ENCODE peak calls at places on chromosome 2, in ten cellular contexts. R, N, P, K, V, B, Z, X, A and T are unnamed samples.
A peak's percentile ranks its signal among the peaks of the same experiment; 100 is the strongest.

GRCh38 chr2:178241852-178242551 is 47.7 kb downstream of the OSBPL6 start:
- DNase-seq in R (no peak), N (peak; percentile 67), P (peak; percentile 87), K (peak; percentile 29), V (peak; percentile 32), B (peak; percentile 92), Z (no peak), X (peak; percentile 87), A (peak; percentile 35), T (no peak)

GRCh38 chr2:24919977-24920812 is at the start of gene ADCY3:
- DNase-seq in R (peak; percentile 54), N (peak; percentile 66), P (peak; percentile 43), K (peak; percentile 55), V (peak; percentile 82), B (no peak), Z (peak; percentile 93), X (peak; percentile 43), A (no peak), T (peak; percentile 86)

GRCh38 chr2:240217431-240218301 is 77.2 kb upstream of the OTOS start:
- DNase-seq in R (no peak), N (no peak), P (no peak), K (peak; percentile 20), V (peak; percentile 76), B (no peak), Z (no peak), X (no peak), A (peak; percentile 33), T (peak; percentile 72)

GRCh38 chr2:109223490-109223889 is 94.5 kb downstream of the SH3RF3 start:
- DNase-seq in R (no peak), N (no peak), P (no peak), K (no peak), V (no peak), B (no peak), Z (no peak), X (no peak), A (no peak), T (no peak)

GRCh38 chr2:152165780-152166179 is 9.8 kb downstream of the STAM2 start:
- DNase-seq in R (no peak), N (no peak), P (no peak), K (no peak), V (no peak), B (no peak), Z (no peak), X (no peak), A (no peak), T (no peak)

GRCh38 chr2:55618025-55618648 is 715 bp upstream of the PPP4R3B start:
- DNase-seq in R (no peak), N (peak; percentile 50), P (peak; percentile 27), K (peak; percentile 3), V (peak; percentile 11), B (no peak), Z (no peak), X (peak; percentile 31), A (no peak), T (no peak)

GRCh38 chr2:7057865-7058400 is 140.7 kb downstream of the RNF144A start:
- DNase-seq in R (peak; percentile 39), N (peak; percentile 62), P (peak; percentile 12), K (no peak), V (no peak), B (no peak), Z (no peak), X (no peak), A (no peak), T (no peak)

GRCh38 chr2:226426292-226426736 is 373.3 kb downstream of the IRS1 start:
- DNase-seq in R (no peak), N (no peak), P (peak; percentile 90), K (no peak), V (peak; percentile 56), B (peak; percentile 95), Z (no peak), X (peak; percentile 87), A (no peak), T (no peak)

GRCh38 chr2:232484628-232485332 is 2.9 kb downstream of the ECEL1 start:
- DNase-seq in R (no peak), N (no peak), P (no peak), K (no peak), V (no peak), B (no peak), Z (no peak), X (no peak), A (no peak), T (peak; percentile 50)

GRCh38 chr2:149972039-149972438 is 384.5 kb upstream of the MMADHC start:
- DNase-seq in R (no peak), N (no peak), P (no peak), K (no peak), V (no peak), B (peak; percentile 16), Z (no peak), X (no peak), A (no peak), T (no peak)

GRCh38 chr2:190214434-190215194 is 105.0 kb downstream of the HIBCH start:
- DNase-seq in R (no peak), N (no peak), P (no peak), K (no peak), V (no peak), B (peak; percentile 83), Z (no peak), X (no peak), A (no peak), T (no peak)

GRCh38 chr2:134917958-134918517 is 584 bp upstream of the CCNT2 start:
- DNase-seq in R (peak; percentile 92), N (peak; percentile 97), P (no peak), K (no peak), V (peak; percentile 96), B (no peak), Z (peak; percentile 29), X (no peak), A (no peak), T (no peak)

GRCh38 chr2:101745711-101746694 is 48.5 kb downstream of the MAP4K4 start:
- DNase-seq in R (no peak), N (no peak), P (peak; percentile 84), K (no peak), V (no peak), B (peak; percentile 86), Z (no peak), X (peak; percentile 72), A (no peak), T (no peak)

GRCh38 chr2:241965931-241966412 is 96.4 kb downstream of the RTP5 start:
- DNase-seq in R (peak; percentile 15), N (no peak), P (peak; percentile 99), K (peak; percentile 49), V (peak; percentile 93), B (peak; percentile 88), Z (peak; percentile 63), X (peak; percentile 99), A (peak; percentile 71), T (peak; percentile 73)

GRCh38 chr2:225399509-225399908 is at the start of gene NYAP2:
- DNase-seq in R (no peak), N (peak; percentile 96), P (no peak), K (no peak), V (peak; percentile 15), B (no peak), Z (no peak), X (no peak), A (no peak), T (no peak)

GRCh38 chr2:170944545-170944944 is 15.5 kb downstream of the GORASP2 start:
- DNase-seq in R (no peak), N (no peak), P (no peak), K (no peak), V (no peak), B (no peak), Z (no peak), X (no peak), A (no peak), T (no peak)

GRCh38 chr2:165857881-165858280 is 63.8 kb upstream of the GALNT3 start:
- DNase-seq in R (no peak), N (no peak), P (peak; percentile 65), K (no peak), V (no peak), B (peak; percentile 52), Z (no peak), X (peak; percentile 80), A (no peak), T (no peak)

GRCh38 chr2:45904267-45904921 is 252.9 kb downstream of the PRKCE start:
- DNase-seq in R (no peak), N (no peak), P (peak; percentile 24), K (no peak), V (no peak), B (no peak), Z (peak; percentile 48), X (no peak), A (no peak), T (no peak)